ENCODE peak calls at places on chromosomes 5 and 9, in nine cellular contexts. X is ovary; Z is CD8-positive, alpha-beta T cell; R is GM12865; V is psoas muscle; H is MCF 10A; G is nephron progenitor cell; E is mammary epithelial cell; W is coronary artery. I is an unnamed sample.

GRCh38 chr5:149583394-149583793 is 2.1 kb downstream of the ARHGEF37 start:
- DNase-seq in X (no peak), Z (no peak), R (no peak), V (no peak), H (no peak), G (no peak), E (no peak), W (no peak), I (no peak)

GRCh38 chr9:113516840-113517577 is 53.5 kb downstream of the RGS3 start:
- DNase-seq in X (no peak), Z (peak), R (peak), V (no peak), H (no peak), G (no peak), E (no peak), W (no peak), I (no peak)

GRCh38 chr5:463952-464351 is 21.0 kb downstream of the EXOC3 start:
- DNase-seq in X (no peak), Z (peak), R (peak), V (peak), H (no peak), G (no peak), E (no peak), W (no peak), I (no peak)

GRCh38 chr9:79489241-79490000 is 82.3 kb upstream of the TLE4 start:
- DNase-seq in X (peak), Z (no peak), R (no peak), V (no peak), H (peak), G (no peak), E (peak), W (no peak), I (no peak)

GRCh38 chr9:124285903-124286291 is 28.1 kb downstream of the NEK6 start:
- DNase-seq in X (peak), Z (peak), R (peak), V (peak), H (no peak), G (no peak), E (no peak), W (no peak), I (no peak)

GRCh38 chr5:174837919-174838902 is 113.8 kb downstream of the MSX2 start:
- DNase-seq in X (no peak), Z (no peak), R (no peak), V (peak), H (peak), G (no peak), E (peak), W (no peak), I (no peak)

GRCh38 chr5:60092671-60093422 is 199.3 kb upstream of the PDE4D start:
- DNase-seq in X (no peak), Z (no peak), R (no peak), V (no peak), H (peak), G (no peak), E (peak), W (no peak), I (no peak)

GRCh38 chr9:128886211-128886826 is 4.4 kb downstream of the LRRC8A start:
- DNase-seq in X (no peak), Z (no peak), R (no peak), V (no peak), H (no peak), G (no peak), E (peak), W (no peak), I (no peak)

GRCh38 chr5:2711446-2712425 is 39.7 kb downstream of the IRX2 start:
- DNase-seq in X (no peak), Z (no peak), R (no peak), V (no peak), H (no peak), G (no peak), E (no peak), W (no peak), I (no peak)

GRCh38 chr9:107693620-107694326 is 204.2 kb upstream of the KLF4 start:
- DNase-seq in X (no peak), Z (no peak), R (no peak), V (no peak), H (peak), G (no peak), E (peak), W (no peak), I (no peak)

GRCh38 chr9:81588148-81588874 is 101.0 kb downstream of the TLE1 start:
- DNase-seq in X (no peak), Z (no peak), R (no peak), V (no peak), H (peak), G (no peak), E (no peak), W (peak), I (no peak)

GRCh38 chr9:123590499-123590898 is 234.5 kb downstream of the CRB2 start:
- DNase-seq in X (no peak), Z (no peak), R (no peak), V (no peak), H (no peak), G (no peak), E (no peak), W (no peak), I (no peak)

GRCh38 chr5:125696762-125697161 is 726.4 kb upstream of the GRAMD2B start:
- DNase-seq in X (no peak), Z (no peak), R (no peak), V (no peak), H (peak), G (no peak), E (peak), W (no peak), I (no peak)

GRCh38 chr5:72451771-72452505 is 55.3 kb downstream of the ZNF366 start:
- DNase-seq in X (peak), Z (no peak), R (peak), V (peak), H (peak), G (peak), E (no peak), W (peak), I (no peak)

GRCh38 chr9:131036529-131037335 is 27.8 kb downstream of the LAMC3 start:
- DNase-seq in X (no peak), Z (no peak), R (no peak), V (peak), H (no peak), G (no peak), E (no peak), W (no peak), I (no peak)

GRCh38 chr5:168770036-168770498 is 190.9 kb upstream of the PANK3 start:
- DNase-seq in X (no peak), Z (no peak), R (no peak), V (no peak), H (no peak), G (no peak), E (no peak), W (no peak), I (no peak)

GRCh38 chr5:77774981-77775772 is 962 bp downstream of the TBCA start:
- DNase-seq in X (no peak), Z (no peak), R (peak), V (no peak), H (no peak), G (no peak), E (no peak), W (no peak), I (no peak)

GRCh38 chr9:15622596-15622995 is 69.8 kb downstream of the CCDC171 start:
- DNase-seq in X (no peak), Z (no peak), R (peak), V (no peak), H (peak), G (no peak), E (no peak), W (no peak), I (no peak)

GRCh38 chr9:95074632-95075269 is 242.8 kb downstream of the FANCC start:
- DNase-seq in X (no peak), Z (no peak), R (no peak), V (peak), H (no peak), G (no peak), E (no peak), W (no peak), I (no peak)

GRCh38 chr9:347667-348292 is 133.1 kb downstream of the DOCK8 start:
- DNase-seq in X (no peak), Z (no peak), R (no peak), V (no peak), H (peak), G (no peak), E (peak), W (no peak), I (no peak)

GRCh38 chr5:114447084-114447773 is 85.4 kb downstream of the KCNN2 start:
- DNase-seq in X (no peak), Z (no peak), R (peak), V (no peak), H (peak), G (no peak), E (no peak), W (no peak), I (no peak)

GRCh38 chr5:42583322-42583721 is 160.1 kb downstream of the GHR start:
- DNase-seq in X (no peak), Z (no peak), R (peak), V (no peak), H (peak), G (peak), E (peak), W (no peak), I (peak)

GRCh38 chr9:138047469-138048040 is 170.0 kb downstream of the CACNA1B start:
- DNase-seq in X (peak), Z (no peak), R (no peak), V (peak), H (no peak), G (no peak), E (no peak), W (no peak), I (peak)

GRCh38 chr9:99870126-99870525 is 36.3 kb upstream of the STX17 start:
- DNase-seq in X (no peak), Z (no peak), R (no peak), V (no peak), H (peak), G (no peak), E (no peak), W (no peak), I (no peak)

GRCh38 chr5:170333161-170333909 is 35.8 kb upstream of the LCP2 start:
- DNase-seq in X (no peak), Z (peak), R (peak), V (no peak), H (peak), G (no peak), E (peak), W (peak), I (no peak)

GRCh38 chr5:64767959-64768357 is 533 bp downstream of the SREK1IP1 start:
- DNase-seq in X (peak), Z (peak), R (peak), V (no peak), H (no peak), G (peak), E (no peak), W (peak), I (no peak)

GRCh38 chr5:34524123-34524522 is 132.0 kb upstream of the RAI14 start:
- DNase-seq in X (no peak), Z (no peak), R (peak), V (no peak), H (peak), G (no peak), E (peak), W (no peak), I (no peak)

GRCh38 chr5:78050888-78051287 is 243.6 kb downstream of the AP3B1 start:
- DNase-seq in X (no peak), Z (no peak), R (no peak), V (no peak), H (no peak), G (no peak), E (peak), W (no peak), I (no peak)

GRCh38 chr5:167716376-167716775 is 575.1 kb upstream of the WWC1 start:
- DNase-seq in X (no peak), Z (no peak), R (no peak), V (no peak), H (no peak), G (no peak), E (no peak), W (no peak), I (no peak)

GRCh38 chr9:463455-464125 is 248.9 kb downstream of the DOCK8 start:
- DNase-seq in X (no peak), Z (no peak), R (no peak), V (no peak), H (peak), G (no peak), E (no peak), W (no peak), I (no peak)

DNA sequence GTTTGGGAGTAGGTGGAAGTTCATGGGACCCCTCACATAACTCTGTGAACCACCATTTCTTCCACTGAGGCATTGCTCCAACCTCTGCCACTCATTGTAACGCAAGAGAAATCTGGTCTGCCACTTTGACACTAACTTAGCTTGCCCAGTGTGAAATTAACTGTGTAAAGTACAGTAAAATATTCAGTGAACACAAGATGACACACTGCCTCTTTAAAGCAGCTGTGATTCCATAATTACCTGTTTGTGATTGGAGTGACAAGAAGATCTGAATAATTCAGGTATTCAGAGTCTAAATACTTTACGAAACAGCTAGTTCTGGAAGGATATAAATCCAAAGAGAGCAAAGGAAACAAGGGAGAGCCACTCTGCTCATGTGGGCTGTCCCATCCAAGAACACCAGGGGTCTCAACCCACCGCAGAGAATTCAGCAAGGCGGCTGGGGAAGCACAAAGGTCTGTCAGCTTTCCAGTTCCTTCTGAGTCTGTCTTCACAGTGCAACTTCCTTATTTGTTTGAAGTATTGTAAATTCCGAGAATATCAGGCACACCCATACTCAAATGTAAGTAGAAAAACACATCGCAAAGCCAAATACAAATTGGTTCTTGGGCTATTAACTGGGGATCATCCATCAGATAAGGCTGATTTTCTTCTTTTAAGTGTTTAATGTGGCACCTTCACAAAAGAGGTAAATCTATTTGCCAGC is 86.9 kb downstream of the GNAQ start:
- DNase-seq in X (no peak), Z (no peak), R (no peak), V (no peak), H (no peak), G (peak), E (no peak), W (no peak), I (no peak)
- TF ChIP-seq CTCF in X (no peak), Z (no peak), R (no peak), V (no peak), H (no peak), G (peak), E (no peak), W (no peak), I (no peak)

GRCh38 chr5:144575736-144576135 is 405.1 kb downstream of the KCTD16 start:
- DNase-seq in X (no peak), Z (no peak), R (no peak), V (no peak), H (no peak), G (no peak), E (no peak), W (no peak), I (no peak)
- TF ChIP-seq CTCF in X (no peak), Z (no peak), R (no peak), V (no peak), H (no peak), G (no peak), E (no peak), W (no peak), I (no peak)

GRCh38 chr9:14322211-14323082 is 8.5 kb upstream of the NFIB start:
- DNase-seq in X (peak), Z (peak), R (peak), V (peak), H (peak), G (peak), E (peak), W (peak), I (peak)
- TF ChIP-seq CTCF in X (peak), Z (no peak), R (peak), V (peak), H (peak), G (peak), E (peak), W (peak), I (peak)

GRCh38 chr9:88995627-88996026 is 4.4 kb downstream of the S1PR3 start:
- DNase-seq in X (no peak), Z (no peak), R (no peak), V (no peak), H (no peak), G (no peak), E (no peak), W (peak), I (no peak)
- TF ChIP-seq CTCF in X (no peak), Z (no peak), R (no peak), V (no peak), H (no peak), G (no peak), E (no peak), W (no peak), I (no peak)

GRCh38 chr9:136984464-136985026 is 1.8 kb downstream of the LCNL1 start:
- DNase-seq in X (no peak), Z (no peak), R (no peak), V (no peak), H (no peak), G (no peak), E (no peak), W (no peak), I (no peak)

GRCh38 chr9:136985027-136985602 is 2.3 kb downstream of the LCNL1 start:
- DNase-seq in X (no peak), Z (no peak), R (no peak), V (no peak), H (no peak), G (no peak), E (no peak), W (no peak), I (no peak)

GRCh38 chr9:136983167-136983566 is 374 bp downstream of the LCNL1 start:
- DNase-seq in X (no peak), Z (no peak), R (no peak), V (no peak), H (no peak), G (no peak), E (no peak), W (no peak), I (no peak)

GRCh38 chr9:136982232-136983051 is at the start of gene LCNL1:
- DNase-seq in X (no peak), Z (no peak), R (no peak), V (no peak), H (no peak), G (no peak), E (no peak), W (no peak), I (no peak)

GRCh38 chr9:136983611-136984314 is 970 bp downstream of the LCNL1 start:
- DNase-seq in X (no peak), Z (no peak), R (no peak), V (no peak), H (no peak), G (no peak), E (no peak), W (no peak), I (no peak)
- TF ChIP-seq CTCF in X (no peak), Z (no peak), R (no peak), V (no peak), H (no peak), G (no peak), E (no peak), W (no peak), I (no peak)

GRCh38 chr5:113024298-113024697 is 47.7 kb downstream of the DCP2 start:
- DNase-seq in X (no peak), Z (no peak), R (no peak), V (no peak), H (no peak), G (no peak), E (no peak), W (no peak), I (no peak)

GRCh38 chr5:113027015-113027414 is 50.4 kb downstream of the DCP2 start:
- DNase-seq in X (no peak), Z (no peak), R (no peak), V (no peak), H (no peak), G (no peak), E (no peak), W (no peak), I (no peak)

GRCh38 chr5:113029614-113030013 is 53.0 kb downstream of the DCP2 start:
- DNase-seq in X (no peak), Z (no peak), R (no peak), V (no peak), H (no peak), G (no peak), E (no peak), W (no peak), I (no peak)

GRCh38 chr5:113025596-113025995 is 49.0 kb downstream of the DCP2 start:
- DNase-seq in X (no peak), Z (no peak), R (no peak), V (no peak), H (no peak), G (no peak), E (no peak), W (no peak), I (no peak)

GRCh38 chr5:113027431-113027830 is 50.8 kb downstream of the DCP2 start:
- DNase-seq in X (no peak), Z (no peak), R (no peak), V (no peak), H (no peak), G (no peak), E (no peak), W (no peak), I (no peak)
- TF ChIP-seq CTCF in X (no peak), Z (no peak), R (no peak), V (no peak), H (no peak), G (no peak), E (no peak), W (no peak), I (no peak)

DNA sequence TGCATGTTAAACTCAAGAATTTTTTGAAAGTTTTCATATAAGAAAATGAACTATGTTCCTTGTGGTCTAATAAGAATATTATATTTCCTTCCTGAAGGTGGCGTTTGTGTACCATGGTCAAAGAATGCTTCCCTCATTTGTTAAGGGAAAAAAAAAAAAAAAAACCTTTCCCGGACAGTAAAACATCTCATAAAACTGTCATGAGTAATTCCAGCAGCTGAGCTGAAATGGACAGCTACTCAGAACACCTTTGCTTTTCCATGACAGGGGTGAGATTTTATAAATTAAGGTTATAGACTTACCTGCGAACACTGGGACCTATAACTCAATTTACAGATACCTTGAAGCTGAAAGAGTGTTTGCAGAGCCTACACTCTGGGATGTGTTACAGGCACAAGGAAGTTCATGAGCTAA is 113.2 kb upstream of the RANBP3L start:
- DNase-seq in X (no peak), Z (no peak), R (peak), V (no peak), H (peak), G (peak), E (peak), W (no peak), I (no peak)
- TF ChIP-seq CTCF in X (peak), Z (no peak), R (peak), V (peak), H (peak), G (peak), E (peak), W (no peak), I (peak)

GRCh38 chr5:127373858-127374491 is 83.4 kb downstream of the MEGF10 start:
- DNase-seq in X (no peak), Z (no peak), R (peak), V (no peak), H (no peak), G (no peak), E (no peak), W (no peak), I (no peak)
- TF ChIP-seq CTCF in X (no peak), Z (no peak), R (peak), V (peak), H (peak), G (no peak), E (peak), W (no peak), I (peak)